ENCODE peak calls at places on chromosomes 1 and 21, in nine cellular contexts. W is osteocyte, U is HCT116, M is Calu3, B is MM.1S, J is NB4, I is epithelial cell of esophagus, V is mammary epithelial cell, C is endothelial cell. S is an unnamed sample.

GRCh38 chr1:222372221-222372620 is 175.7 kb downstream of the HHIPL2 start:
- DNase-seq in W (no peak), U (no peak), M (no peak), B (no peak), J (no peak), I (no peak), V (no peak), C (no peak), S (no peak)

GRCh38 chr21:43025636-43026180 is 49.9 kb downstream of the CBS start:
- DNase-seq in W (no peak), U (no peak), M (no peak), B (no peak), J (no peak), I (no peak), V (no peak), C (no peak), S (no peak)

GRCh38 chr1:234934611-234935033 is 194.0 kb downstream of the TOMM20 start:
- DNase-seq in W (no peak), U (no peak), M (no peak), B (no peak), J (peak; percentile 83), I (peak; percentile 68), V (peak; percentile 33), C (no peak), S (no peak)

GRCh38 chr1:6612641-6613360 is 730 bp upstream of the PHF13 start:
- DNase-seq in W (no peak), U (no peak), M (peak; percentile 49), B (peak; percentile 51), J (no peak), I (peak; percentile 68), V (peak; percentile 62), C (peak; percentile 36), S (no peak)

GRCh38 chr1:163174524-163175437 is 27.9 kb downstream of the RGS5 start:
- DNase-seq in W (peak; percentile 85), U (peak; percentile 32), M (peak; percentile 71), B (peak; percentile 70), J (peak; percentile 53), I (peak; percentile 61), V (peak; percentile 20), C (peak; percentile 67), S (peak; percentile 49)

GRCh38 chr1:219405531-219406331 is 207.2 kb downstream of the ZC3H11B start:
- DNase-seq in W (no peak), U (no peak), M (no peak), B (no peak), J (no peak), I (no peak), V (no peak), C (no peak), S (no peak)

GRCh38 chr1:181101581-181102226 is 13.2 kb downstream of the IER5 start:
- DNase-seq in W (no peak), U (no peak), M (no peak), B (no peak), J (no peak), I (no peak), V (peak; percentile 66), C (no peak), S (no peak)

GRCh38 chr1:234647245-234647644 is 37.3 kb upstream of the IRF2BP2 start:
- DNase-seq in W (no peak), U (no peak), M (no peak), B (peak; percentile 75), J (no peak), I (no peak), V (no peak), C (no peak), S (no peak)

GRCh38 chr1:207672525-207673130 is 27.7 kb downstream of the CR1L start:
- DNase-seq in W (no peak), U (peak; percentile 45), M (peak; percentile 53), B (peak; percentile 69), J (peak; percentile 73), I (peak; percentile 81), V (peak; percentile 31), C (peak; percentile 24), S (peak; percentile 56)

GRCh38 chr1:4422496-4423289 is 231.7 kb upstream of the AJAP1 start:
- DNase-seq in W (no peak), U (no peak), M (no peak), B (no peak), J (no peak), I (no peak), V (no peak), C (no peak), S (no peak)

GRCh38 chr21:8993943-8994639 is 1527.3 kb upstream of the TPTE start:
- DNase-seq in W (no peak), U (no peak), M (peak; percentile 37), B (no peak), J (no peak), I (no peak), V (no peak), C (no peak), S (no peak)

DNA sequence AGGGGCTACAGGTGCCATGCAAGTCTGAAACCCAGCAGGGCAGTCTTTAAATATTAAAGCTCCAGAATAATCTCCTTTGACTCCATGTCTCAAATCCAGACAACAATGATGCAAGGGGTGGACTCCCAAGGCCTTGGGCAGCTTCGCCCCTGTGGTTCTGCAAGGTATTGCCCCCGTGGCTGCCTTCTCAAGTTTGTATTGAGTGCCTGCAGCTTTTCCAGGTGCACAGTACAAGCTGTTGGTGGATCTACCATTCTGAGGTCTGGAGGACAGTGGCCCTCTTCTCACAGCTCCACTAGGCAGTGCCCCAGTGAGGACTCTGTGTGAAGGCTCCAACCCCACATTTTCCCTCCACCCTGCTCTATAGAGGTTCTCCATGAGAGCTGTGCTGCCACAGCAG is 3.7 kb upstream of the MROH9 start:
- DNase-seq in W (no peak), U (no peak), M (no peak), B (no peak), J (no peak), I (no peak), V (no peak), C (no peak), S (no peak)
- TF ChIP-seq CTCF in W (no peak), U (no peak), M (no peak), B (peak; percentile 13), J (no peak), I (no peak), V (no peak), C (no peak), S (no peak)

GRCh38 chr1:53365405-53366063 is 37.7 kb upstream of the LRP8 start:
- DNase-seq in W (peak; percentile 74), U (no peak), M (no peak), B (no peak), J (no peak), I (no peak), V (no peak), C (no peak), S (no peak)

GRCh38 chr1:53359934-53360276 is 32.0 kb upstream of the LRP8 start:
- DNase-seq in W (no peak), U (no peak), M (no peak), B (no peak), J (no peak), I (no peak), V (no peak), C (no peak), S (no peak)

GRCh38 chr1:53361541-53361961 is 33.7 kb upstream of the LRP8 start:
- DNase-seq in W (peak; percentile 75), U (no peak), M (no peak), B (no peak), J (no peak), I (no peak), V (no peak), C (no peak), S (no peak)

GRCh38 chr1:53362270-53362669 is 34.4 kb upstream of the LRP8 start:
- DNase-seq in W (peak; percentile 63), U (no peak), M (no peak), B (no peak), J (no peak), I (no peak), V (no peak), C (no peak), S (no peak)

GRCh38 chr1:53362851-53363642 is 35.2 kb upstream of the LRP8 start:
- DNase-seq in W (peak; percentile 78), U (no peak), M (no peak), B (no peak), J (no peak), I (no peak), V (no peak), C (no peak), S (peak; percentile 32)
- TF ChIP-seq CTCF in W (no peak), U (no peak), M (no peak), B (no peak), J (peak; percentile 6), I (no peak), V (no peak), C (no peak), S (peak; percentile 19)

GRCh38 chr1:223834660-223835263 is 11.0 kb downstream of the TP53BP2 start:
- DNase-seq in W (no peak), U (no peak), M (no peak), B (no peak), J (no peak), I (peak; percentile 52), V (peak; percentile 18), C (no peak), S (no peak)

GRCh38 chr1:223829678-223830077 is 16.1 kb downstream of the TP53BP2 start:
- DNase-seq in W (no peak), U (no peak), M (no peak), B (no peak), J (no peak), I (no peak), V (no peak), C (no peak), S (no peak)

GRCh38 chr1:223833948-223834347 is 11.8 kb downstream of the TP53BP2 start:
- DNase-seq in W (no peak), U (no peak), M (no peak), B (no peak), J (no peak), I (no peak), V (no peak), C (no peak), S (no peak)

GRCh38 chr1:223831755-223832636 is 13.8 kb downstream of the TP53BP2 start:
- DNase-seq in W (no peak), U (no peak), M (no peak), B (no peak), J (peak; percentile 85), I (peak; percentile 30), V (peak; percentile 62), C (no peak), S (no peak)

GRCh38 chr1:223832637-223832943 is 13.2 kb downstream of the TP53BP2 start:
- DNase-seq in W (no peak), U (no peak), M (no peak), B (no peak), J (peak; percentile 77), I (no peak), V (no peak), C (no peak), S (no peak)
- TF ChIP-seq CTCF in W (no peak), U (no peak), M (no peak), B (no peak), J (no peak), I (no peak), V (no peak), C (no peak), S (no peak)

DNA sequence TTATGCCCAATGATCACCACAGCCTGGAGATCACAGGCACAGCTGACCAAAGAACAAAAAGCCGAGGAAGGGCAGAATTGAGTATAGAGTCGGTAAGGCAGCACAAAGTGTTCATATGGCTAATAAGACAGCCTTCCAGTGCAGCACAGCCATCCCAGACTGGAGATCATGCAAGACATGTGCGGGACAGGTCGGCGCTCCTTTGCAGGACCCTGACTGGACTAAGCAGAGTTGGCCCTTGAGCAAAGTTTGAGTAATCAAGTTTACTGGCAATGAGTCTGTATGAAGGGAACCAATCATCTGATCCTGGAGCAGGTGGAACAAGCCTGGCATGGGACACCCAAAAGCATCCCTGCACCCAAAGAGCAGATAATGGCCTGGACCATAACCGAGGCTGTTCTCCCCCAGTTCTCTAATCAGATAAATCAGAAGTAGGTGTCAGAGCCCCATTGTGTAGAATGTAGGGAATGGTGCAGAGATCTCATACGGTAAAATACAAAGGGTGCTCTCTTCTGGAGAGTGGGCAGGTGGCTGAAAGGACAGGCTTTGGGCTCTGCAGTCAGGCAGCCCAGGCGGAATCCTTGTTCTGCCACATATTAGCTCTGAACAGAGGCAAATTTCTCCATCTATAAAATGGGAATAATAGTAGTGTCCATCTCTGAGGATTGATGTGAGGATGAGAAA is 10.7 kb upstream of the DNASE2B start:
- DNase-seq in W (no peak), U (no peak), M (no peak), B (no peak), J (peak; percentile 20), I (no peak), V (no peak), C (no peak), S (no peak)
- TF ChIP-seq CTCF in W (no peak), U (peak; percentile 43), M (no peak), B (no peak), J (peak; percentile 15), I (no peak), V (no peak), C (no peak), S (no peak)

S was measured in GM20000.